ENCODE peak calls at places on chromosomes 1 and 21, in five cellular contexts. B, A, V, H and E are unnamed samples.
A peak's percentile ranks its signal among the peaks of the same experiment; 100 is the strongest.

GRCh38 chr1:48817505-48818114 is 40.9 kb upstream of the BEND5 start:
- DNase-seq in H (peak; percentile 79), B (no peak), V (peak; percentile 69), A (peak; percentile 60), E (peak; percentile 37)

GRCh38 chr1:243798726-243799125 is 51.3 kb downstream of the AKT3 start:
- DNase-seq in A (no peak), H (no peak), V (no peak), B (no peak), E (no peak)

GRCh38 chr1:155202198-155202597 is 5.5 kb downstream of the THBS3 start:
- DNase-seq in V (peak; percentile 42), H (no peak), B (no peak), A (no peak), E (no peak)

GRCh38 chr1:58818991-58819390 is 35.1 kb upstream of the JUN start:
- DNase-seq in B (no peak), H (no peak), V (no peak), A (no peak), E (no peak)

GRCh38 chr21:39016740-39017315 is 166.4 kb downstream of the PSMG1 start:
- DNase-seq in V (no peak), H (no peak), B (no peak), A (no peak), E (no peak)

GRCh38 chr21:16865612-16866011 is 647.2 kb upstream of the CXADR start:
- DNase-seq in V (no peak), H (no peak), B (no peak), A (no peak), E (no peak)

GRCh38 chr1:63902844-63903589 is 129.2 kb downstream of the ROR1 start:
- DNase-seq in B (no peak), A (no peak), V (no peak), H (peak; percentile 55), E (no peak)

GRCh38 chr1:14466006-14466405 is 132.5 kb upstream of the KAZN start:
- DNase-seq in B (no peak), A (no peak), H (no peak), V (no peak), E (no peak)

GRCh38 chr1:86201321-86201720 is 44.7 kb upstream of the COL24A1 start:
- DNase-seq in H (no peak), B (no peak), V (no peak), A (no peak), E (no peak)

GRCh38 chr1:169694304-169694703 is 17.1 kb downstream of the SELL start:
- DNase-seq in B (no peak), H (no peak), A (no peak), V (no peak), E (no peak)

GRCh38 chr1:112466078-112466660 is 42.6 kb upstream of the WNT2B start:
- DNase-seq in H (peak; percentile 97), A (peak; percentile 97), V (peak; percentile 97), B (peak; percentile 94), E (peak; percentile 95)

GRCh38 chr1:97174039-97174704 is 452.6 kb downstream of the PTBP2 start:
- DNase-seq in H (no peak), V (no peak), A (no peak), B (no peak), E (no peak)

GRCh38 chr1:94729287-94729686 is 90.9 kb upstream of the SLC44A3 start:
- DNase-seq in B (no peak), A (no peak), V (no peak), H (no peak), E (no peak)

GRCh38 chr1:226078336-226078735 is 15.8 kb downstream of the H3-3A start:
- DNase-seq in B (no peak), V (no peak), H (no peak), A (no peak), E (no peak)

GRCh38 chr21:26587621-26588260 is 14.7 kb upstream of the CYYR1 start:
- DNase-seq in V (no peak), B (no peak), H (no peak), A (no peak), E (no peak)

GRCh38 chr1:65177457-65177856 is 29.5 kb downstream of the AK4 start:
- DNase-seq in A (no peak), V (no peak), B (no peak), H (no peak), E (no peak)

GRCh38 chr1:33065301-33065700 is 15.7 kb upstream of the AZIN2 start:
- DNase-seq in V (no peak), B (no peak), A (no peak), H (no peak), E (no peak)

GRCh38 chr1:15146971-15147376 is 6.6 kb upstream of the TMEM51 start:
- DNase-seq in A (no peak), H (peak; percentile 70), V (no peak), B (no peak), E (no peak)

GRCh38 chr1:66510407-66510806 is 23.5 kb upstream of the SGIP1 start:
- DNase-seq in V (peak; percentile 28), A (no peak), B (no peak), H (no peak), E (no peak)

GRCh38 chr21:44870748-44871495 is 2.6 kb downstream of the PTTG1IP start:
- DNase-seq in V (no peak), A (no peak), B (peak; percentile 81), H (peak; percentile 59), E (peak; percentile 75)

GRCh38 chr1:205488074-205488723 is 16.3 kb upstream of the CDK18 start:
- DNase-seq in B (no peak), A (no peak), V (no peak), H (peak; percentile 69), E (no peak)

GRCh38 chr1:36847761-36848160 is 186.6 kb downstream of the GRIK3 start:
- DNase-seq in A (no peak), B (no peak), H (no peak), V (peak; percentile 1), E (no peak)
- H3K9me3 ChIP-seq in A (no peaks in the 10 kb centered on the region), B (no peaks in the 10 kb centered on the region), H (no peaks in the 10 kb centered on the region), V (no peaks in the 10 kb centered on the region), E (no peaks in the 10 kb centered on the region)

DNA sequence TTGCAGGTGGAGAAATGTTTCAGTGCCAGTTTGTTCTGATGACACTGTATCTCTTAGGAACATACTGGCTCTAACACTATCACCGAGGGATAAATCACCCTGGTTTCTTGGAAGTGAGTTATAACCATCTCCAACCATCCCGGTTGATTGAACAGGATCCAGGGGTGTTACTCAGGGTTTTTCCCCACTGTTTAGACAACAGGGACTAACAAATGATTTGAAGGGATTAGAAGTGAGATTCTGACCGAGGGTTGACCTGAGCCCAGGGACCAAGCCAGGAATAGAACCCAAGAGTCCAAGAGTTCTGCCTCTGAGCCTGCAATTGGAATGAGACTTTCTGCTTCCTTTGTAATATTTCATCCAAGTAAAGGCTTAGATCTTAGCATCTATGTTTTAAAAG is 154.0 kb downstream of the DHRS3 start:
- DNase-seq in A (no peak), B (no peak), V (no peak), H (no peak), E (no peak)
- H3K4me1 ChIP-seq in A (no peaks in the 10 kb centered on the region), B (no peaks in the 10 kb centered on the region), V (peaks cover 13% of the 10 kb centered on the region), H (peaks cover 70% of the 10 kb centered on the region), E (peaks cover 65% of the 10 kb centered on the region)

GRCh38 chr1:4752059-4752458 is 97.7 kb downstream of the AJAP1 start:
- DNase-seq in V (no peak), H (no peak), B (no peak), A (no peak), E (no peak)
- H3K9me3 ChIP-seq in V (no peaks in the 10 kb centered on the region), H (no peaks in the 10 kb centered on the region), B (no peaks in the 10 kb centered on the region), A (no peaks in the 10 kb centered on the region), E (peaks cover 14% of the 10 kb centered on the region)

GRCh38 chr1:204289280-204289679 is 70.4 kb downstream of the PLEKHA6 start:
- DNase-seq in B (no peak), H (peak; percentile 46), A (no peak), V (no peak), E (no peak)

GRCh38 chr1:204287466-204287881 is 72.3 kb downstream of the PLEKHA6 start:
- DNase-seq in A (no peak), H (peak; percentile 42), B (no peak), V (no peak), E (no peak)

GRCh38 chr1:204286323-204286714 is 72.5 kb upstream of the GOLT1A start:
- DNase-seq in A (no peak), B (no peak), V (no peak), H (peak; percentile 46), E (no peak)

GRCh38 chr1:204286841-204287387 is 72.8 kb downstream of the PLEKHA6 start:
- DNase-seq in V (no peak), H (peak; percentile 81), B (peak; percentile 71), A (no peak), E (no peak)

GRCh38 chr1:204288061-204288588 is 71.6 kb downstream of the PLEKHA6 start:
- DNase-seq in A (peak; percentile 92), H (peak; percentile 90), B (peak; percentile 95), V (peak; percentile 93), E (peak; percentile 75)
- H3K4me1 ChIP-seq in A (no peaks in the 10 kb centered on the region), H (peaks cover 62% of the 10 kb centered on the region), B (no peaks in the 10 kb centered on the region), V (peaks cover 40% of the 10 kb centered on the region), E (peaks cover 72% of the 10 kb centered on the region)

DNA sequence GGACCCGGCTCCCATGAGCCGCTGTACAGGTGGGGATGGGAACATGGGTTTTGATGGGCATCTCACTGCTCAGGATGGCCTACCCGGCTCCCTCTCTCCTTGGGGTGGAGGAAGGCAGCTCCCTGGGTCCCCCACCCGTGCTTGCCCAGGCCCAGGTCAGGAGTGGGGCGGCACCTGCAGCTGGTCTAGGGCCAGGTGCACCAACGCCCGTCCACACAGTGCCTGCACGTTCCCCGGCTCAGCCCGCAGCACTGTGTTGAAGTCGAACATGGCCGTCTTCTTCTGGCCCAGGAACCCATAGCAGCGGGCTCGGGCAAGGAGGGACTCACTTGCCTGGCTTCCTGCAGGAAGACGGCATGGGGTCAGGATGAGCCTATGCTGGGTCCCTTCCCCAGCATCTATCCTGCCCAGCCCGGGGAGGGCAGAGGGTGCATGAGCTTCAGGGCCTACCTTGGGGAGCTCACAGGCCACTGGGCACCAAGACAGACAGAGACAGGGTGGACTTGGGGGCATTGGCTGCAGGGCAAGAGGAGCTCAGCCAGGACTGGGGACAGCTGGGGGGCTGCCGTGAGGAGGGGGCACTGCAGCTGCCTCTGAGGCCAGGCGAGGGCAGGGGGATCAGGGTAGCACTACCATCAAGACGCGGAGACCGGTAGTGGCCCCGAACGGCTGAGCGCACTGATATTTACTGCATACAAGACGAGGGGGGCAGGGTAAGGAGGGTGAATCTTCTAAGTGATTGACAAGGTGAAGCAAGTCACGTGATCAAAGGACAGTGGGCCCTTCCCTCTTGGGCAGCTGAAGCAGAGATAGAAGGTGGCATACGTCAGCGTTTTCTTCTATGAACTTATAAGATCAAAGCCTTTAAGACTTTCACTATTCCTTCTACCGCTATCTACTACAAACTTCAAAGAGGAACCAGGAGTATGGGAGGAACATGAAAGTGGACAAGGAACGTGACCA is 17.8 kb downstream of the TTC34 start:
- DNase-seq in V (peak; percentile 48), B (no peak), A (no peak), H (no peak), E (no peak)
- H3K9me3 ChIP-seq in V (no peaks in the 10 kb centered on the region), B (no peaks in the 10 kb centered on the region), A (no peaks in the 10 kb centered on the region), H (no peaks in the 10 kb centered on the region), E (peaks cover 32% of the 10 kb centered on the region)

GRCh38 chr1:9322845-9323244 is 30.2 kb downstream of the SPSB1 start:
- DNase-seq in V (peak; percentile 55), B (no peak), A (no peak), H (peak; percentile 42), E (peak; percentile 49)
- H3K4me1 ChIP-seq in V (peaks cover 4% of the 10 kb centered on the region), B (peaks cover 18% of the 10 kb centered on the region), A (no peaks in the 10 kb centered on the region), H (peaks cover 38% of the 10 kb centered on the region), E (peaks cover 89% of the 10 kb centered on the region)